ENCODE peak calls at places on chromosomes 3 and 15, in four cellular contexts. I is GM19239, E is RPMI7951, C is neuronal stem cell. S is an unnamed sample.

GRCh38 chr3:32958509-32958908 is 7.1 kb downstream of the CCR4 start:
- DNase-seq in I (no peak), E (no peak), C (no peak), S (no peak)

GRCh38 chr3:39809181-39809994 is at the start of gene MYRIP:
- DNase-seq in I (peak; percentile 70), E (no peak), C (peak; percentile 73), S (peak; percentile 87)

GRCh38 chr15:36415643-36416042 is 163.8 kb upstream of the CDIN1 start:
- DNase-seq in I (no peak), E (peak; percentile 69), C (no peak), S (no peak)

GRCh38 chr3:101340591-101340990 is 20.2 kb upstream of the IMPG2 start:
- DNase-seq in I (no peak), E (peak; percentile 13), C (no peak), S (no peak)

GRCh38 chr3:63309780-63310179 is 31.7 kb downstream of the SYNPR start:
- DNase-seq in I (no peak), E (no peak), C (no peak), S (no peak)

GRCh38 chr15:100836501-100836900 is 43.1 kb upstream of the ALDH1A3 start:
- DNase-seq in I (no peak), E (no peak), C (no peak), S (no peak)

GRCh38 chr15:79167776-79168175 is 77.2 kb upstream of the RASGRF1 start:
- DNase-seq in I (no peak), E (no peak), C (no peak), S (no peak)

GRCh38 chr3:178117641-178118040 is 418.6 kb upstream of the KCNMB2 start:
- DNase-seq in I (no peak), E (no peak), C (no peak), S (no peak)